ENCODE peak calls at places on chromosomes 1 and 21, in seven cellular contexts. E, H, B, V, R, P and D are unnamed samples.

GRCh38 chr1:52482326-52483004 is 70.4 kb downstream of the TUT4 start:
- DNase-seq in E (no peak), H (peak; percentile 9), B (no peak), V (no peak), R (no peak), P (no peak), D (no peak)

GRCh38 chr1:77857557-77857956 is 30.9 kb upstream of the NEXN start:
- DNase-seq in E (no peak), H (no peak), B (no peak), V (no peak), R (no peak), P (no peak), D (no peak)

GRCh38 chr1:203290261-203291089 is 14.8 kb upstream of the BTG2 start:
- DNase-seq in E (peak; percentile 99), H (peak; percentile 98), B (peak; percentile 96), V (peak; percentile 99), R (peak; percentile 98), P (peak; percentile 91), D (peak; percentile 99)

GRCh38 chr1:174074757-174075156 is 52.6 kb upstream of the RC3H1 start:
- DNase-seq in E (no peak), H (no peak), B (no peak), V (no peak), R (no peak), P (no peak), D (no peak)

GRCh38 chr1:115188680-115189395 is 99.5 kb upstream of the TSPAN2 start:
- DNase-seq in E (no peak), H (no peak), B (no peak), V (no peak), R (no peak), P (no peak), D (no peak)

GRCh38 chr1:98221926-98222325 is 301.1 kb upstream of the DPYD start:
- DNase-seq in E (no peak), H (no peak), B (no peak), V (no peak), R (no peak), P (no peak), D (no peak)

GRCh38 chr1:243946946-243947345 is 96.9 kb upstream of the AKT3 start:
- DNase-seq in E (no peak), H (no peak), B (no peak), V (no peak), R (no peak), P (no peak), D (no peak)

GRCh38 chr21:38211321-38211720 is 45.5 kb upstream of the KCNJ15 start:
- DNase-seq in E (no peak), H (no peak), B (no peak), V (no peak), R (no peak), P (no peak), D (no peak)

GRCh38 chr1:26363549-26364448 is 8.8 kb downstream of the ZNF683 start:
- DNase-seq in E (peak; percentile 92), H (peak; percentile 81), B (peak; percentile 71), V (peak; percentile 70), R (peak; percentile 87), P (peak; percentile 55), D (peak; percentile 78)

GRCh38 chr1:162977944-162978568 is 91.1 kb upstream of the RGS4 start:
- DNase-seq in E (no peak), H (no peak), B (no peak), V (no peak), R (no peak), P (no peak), D (no peak)

GRCh38 chr1:20678599-20678998 is 17.4 kb upstream of the DDOST start:
- DNase-seq in E (no peak), H (no peak), B (no peak), V (no peak), R (no peak), P (no peak), D (no peak)

GRCh38 chr1:218718977-218719376 is 373.8 kb downstream of the TGFB2 start:
- DNase-seq in E (no peak), H (no peak), B (no peak), V (no peak), R (no peak), P (no peak), D (no peak)

GRCh38 chr1:20167126-20167525 is 18.8 kb upstream of the UBXN10 start:
- DNase-seq in E (no peak), H (no peak), B (no peak), V (no peak), R (no peak), P (no peak), D (no peak)

GRCh38 chr1:18557621-18558465 is 72.8 kb upstream of the PAX7 start:
- DNase-seq in E (peak; percentile 78), H (peak; percentile 26), B (no peak), V (no peak), R (peak; percentile 36), P (no peak), D (no peak)

GRCh38 chr1:66553846-66554245 is 19.9 kb downstream of the SGIP1 start:
- DNase-seq in E (no peak), H (no peak), B (no peak), V (no peak), R (no peak), P (no peak), D (no peak)

GRCh38 chr1:59204001-59204400 is 92.9 kb upstream of the FGGY start:
- DNase-seq in E (no peak), H (peak; percentile 40), B (peak; percentile 42), V (no peak), R (peak; percentile 70), P (peak; percentile 58), D (peak; percentile 74)

GRCh38 chr1:100582943-100583342 is 45.0 kb downstream of the GPR88 start:
- DNase-seq in E (no peak), H (no peak), B (no peak), V (no peak), R (no peak), P (no peak), D (no peak)

GRCh38 chr1:172826096-172826741 is 167.3 kb downstream of the FASLG start:
- DNase-seq in E (no peak), H (peak; percentile 3), B (no peak), V (no peak), R (peak; percentile 23), P (peak; percentile 37), D (peak; percentile 54)

GRCh38 chr1:84253891-84254290 is 47.6 kb upstream of the SAMD13 start:
- DNase-seq in E (peak; percentile 68), H (peak; percentile 97), B (peak; percentile 38), V (no peak), R (peak; percentile 72), P (peak; percentile 83), D (peak; percentile 76)

GRCh38 chr1:59765036-59765730 is 49.6 kb upstream of the HOOK1 start:
- DNase-seq in E (no peak), H (no peak), B (no peak), V (no peak), R (no peak), P (no peak), D (no peak)

GRCh38 chr1:190377294-190377693 is 100.4 kb downstream of the BRINP3 start:
- DNase-seq in E (no peak), H (no peak), B (no peak), V (no peak), R (no peak), P (no peak), D (no peak)

GRCh38 chr1:165883056-165883455 is 55.6 kb downstream of the UCK2 start:
- DNase-seq in E (no peak), H (no peak), B (no peak), V (no peak), R (no peak), P (no peak), D (no peak)

DNA sequence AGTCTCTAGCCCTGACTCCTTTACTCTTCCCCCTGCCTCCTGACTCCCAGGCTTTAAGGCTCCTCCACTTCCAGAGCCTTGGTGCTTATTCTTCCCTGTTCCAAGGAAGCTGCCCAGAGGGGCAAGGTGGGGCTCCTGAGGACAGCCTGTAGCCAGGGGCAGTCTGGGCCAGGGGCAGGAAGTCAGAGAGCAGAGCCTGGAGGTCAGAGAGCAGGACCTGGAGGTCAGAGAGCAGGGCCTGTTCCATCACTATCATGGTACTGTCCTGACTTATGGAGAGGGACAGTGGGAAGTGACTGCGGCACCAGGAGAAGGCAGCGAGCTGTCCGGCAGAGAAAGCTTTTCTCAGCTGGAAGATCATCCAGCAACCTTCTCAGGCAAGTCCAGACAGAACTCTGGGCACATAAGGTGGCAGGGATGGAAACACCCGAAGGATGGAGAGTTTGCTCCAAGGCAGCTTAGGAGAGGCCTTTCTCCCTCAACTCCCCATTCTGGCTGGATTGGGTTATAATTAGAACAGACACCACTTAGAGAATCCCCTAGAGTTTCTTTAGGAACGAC is 25.0 kb downstream of the PLXNA2 start:
- DNase-seq in E (no peak), H (no peak), B (no peak), V (no peak), R (no peak), P (no peak), D (no peak)
- H3K4me1 ChIP-seq in E (peaks cover 71% of the 10 kb centered on the region), H (peaks cover 33% of the 10 kb centered on the region), B (peaks cover 79% of the 10 kb centered on the region), V (peaks cover 35% of the 10 kb centered on the region), R (no peaks in the 10 kb centered on the region), P (peaks cover 65% of the 10 kb centered on the region), D (peaks cover 59% of the 10 kb centered on the region)

GRCh38 chr1:201778279-201779023 is 50.5 kb upstream of the IPO9 start:
- DNase-seq in E (no peak), H (no peak), B (no peak), V (no peak), R (no peak), P (no peak), D (peak; percentile 60)
- H3K27ac ChIP-seq in E (peak overlapping the region; percentile 24), H (no peak overlapping the region), B (peak overlapping the region; percentile 72), V (no peak overlapping the region), R (no peak overlapping the region), P (peak overlapping the region; percentile 36), D (peak overlapping the region; percentile 71)

DNA sequence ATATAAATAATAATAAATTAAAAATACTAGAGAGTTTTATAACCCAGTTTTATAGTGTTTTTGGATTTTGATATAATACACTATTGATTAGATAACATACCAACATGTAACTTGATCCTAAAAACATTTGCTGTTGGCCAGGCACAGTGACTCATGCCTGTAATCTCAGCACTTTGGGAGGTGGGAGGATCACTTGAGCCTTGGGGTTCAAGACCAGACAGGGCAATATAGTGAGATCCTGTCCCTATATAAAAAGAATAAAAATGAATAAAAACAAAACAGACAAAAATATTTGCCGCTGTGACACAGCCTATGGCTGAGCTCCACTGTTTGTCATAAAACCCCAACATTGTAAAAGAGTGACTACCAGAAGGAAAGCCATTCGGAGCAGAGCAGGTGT is 26.1 kb downstream of the VPS13D start:
- DNase-seq in E (no peak), H (no peak), B (no peak), V (no peak), R (no peak), P (no peak), D (no peak)
- H3K36me3 ChIP-seq in E (peaks cover 90% of the 10 kb centered on the region), H (peaks cover 61% of the 10 kb centered on the region), B (peaks cover 45% of the 10 kb centered on the region), V (no peaks in the 10 kb centered on the region), R (peaks cover 11% of the 10 kb centered on the region), P (peaks cover 81% of the 10 kb centered on the region), D (peaks cover 83% of the 10 kb centered on the region)

GRCh38 chr1:234730110-234730509 is 120.1 kb upstream of the IRF2BP2 start:
- DNase-seq in E (no peak), H (no peak), B (no peak), V (no peak), R (no peak), P (no peak), D (no peak)

GRCh38 chr1:234728740-234729139 is 118.8 kb upstream of the IRF2BP2 start:
- DNase-seq in E (no peak), H (no peak), B (no peak), V (no peak), R (no peak), P (no peak), D (no peak)

GRCh38 chr1:234730542-234731370 is 120.8 kb upstream of the IRF2BP2 start:
- DNase-seq in E (no peak), H (no peak), B (no peak), V (peak; percentile 10), R (no peak), P (no peak), D (no peak)

GRCh38 chr1:234731371-234732085 is 121.5 kb upstream of the IRF2BP2 start:
- DNase-seq in E (no peak), H (no peak), B (no peak), V (peak; percentile 19), R (no peak), P (no peak), D (no peak)

GRCh38 chr1:234729566-234729965 is 119.6 kb upstream of the IRF2BP2 start:
- DNase-seq in E (no peak), H (no peak), B (no peak), V (no peak), R (no peak), P (no peak), D (no peak)
- H3K4me1 ChIP-seq in E (peaks cover 52% of the 10 kb centered on the region), H (peaks cover 30% of the 10 kb centered on the region), B (peaks cover 63% of the 10 kb centered on the region), V (peaks cover 30% of the 10 kb centered on the region), R (peaks cover 25% of the 10 kb centered on the region), P (peaks cover 41% of the 10 kb centered on the region), D (peaks cover 39% of the 10 kb centered on the region)